ENCODE peak calls at places on chromosomes 3 and 15, in ten cellular contexts. U is PC-9, C is Peyer's patch, V is astrocyte, T is B cell, P is A549, B is stomach, R is progenitor cell of endocrine pancreas, A is kidney epithelial cell, M is neural progenitor cell. F is an unnamed sample.

GRCh38 chr3:188184160-188184559 is 30.2 kb downstream of the LPP start:
- DNase-seq in U (no peak), C (no peak), V (no peak), T (no peak), P (no peak), B (no peak), R (no peak), A (no peak), M (no peak), F (no peak)

GRCh38 chr3:186162221-186162620 is 53.3 kb upstream of the ETV5 start:
- DNase-seq in U (no peak), C (no peak), V (no peak), T (no peak), P (no peak), B (no peak), R (no peak), A (no peak), M (no peak), F (no peak)

GRCh38 chr3:108486910-108487309 is 23.5 kb downstream of the MYH15 start:
- DNase-seq in U (no peak), C (no peak), V (peak), T (no peak), P (peak), B (no peak), R (no peak), A (no peak), M (no peak), F (peak)

GRCh38 chr3:9957214-9957613 is 5.0 kb upstream of the PRRT3 start:
- DNase-seq in U (no peak), C (no peak), V (no peak), T (no peak), P (no peak), B (no peak), R (no peak), A (no peak), M (no peak), F (no peak)

GRCh38 chr15:64865998-64866520 is 24.3 kb downstream of the PLEKHO2 start:
- DNase-seq in U (no peak), C (no peak), V (peak), T (no peak), P (no peak), B (no peak), R (no peak), A (no peak), M (peak), F (no peak)

GRCh38 chr3:107236661-107237375 is 140.4 kb upstream of the CCDC54 start:
- DNase-seq in U (peak), C (no peak), V (no peak), T (no peak), P (no peak), B (no peak), R (no peak), A (no peak), M (no peak), F (no peak)

GRCh38 chr3:133574260-133574881 is 885 bp downstream of the CDV3 start:
- DNase-seq in U (peak), C (peak), V (peak), T (peak), P (peak), B (peak), R (peak), A (no peak), M (peak), F (peak)

GRCh38 chr3:9168230-9168629 is 81.2 kb downstream of the SRGAP3 start:
- DNase-seq in U (no peak), C (no peak), V (no peak), T (peak), P (no peak), B (no peak), R (no peak), A (no peak), M (peak), F (no peak)

GRCh38 chr3:142353571-142353970 is 94.3 kb downstream of the XRN1 start:
- DNase-seq in U (no peak), C (no peak), V (peak), T (no peak), P (no peak), B (no peak), R (no peak), A (no peak), M (no peak), F (no peak)

GRCh38 chr3:50509715-50510114 is 6.3 kb upstream of the CACNA2D2 start:
- DNase-seq in U (no peak), C (no peak), V (no peak), T (no peak), P (no peak), B (no peak), R (no peak), A (no peak), M (no peak), F (no peak)

GRCh38 chr3:113844622-113845222 is 6.1 kb downstream of the GRAMD1C start:
- DNase-seq in U (peak), C (no peak), V (peak), T (no peak), P (peak), B (no peak), R (no peak), A (no peak), M (peak), F (no peak)

GRCh38 chr15:41816788-41817187 is 11.1 kb upstream of the JMJD7 start:
- DNase-seq in U (no peak), C (peak), V (no peak), T (no peak), P (no peak), B (no peak), R (no peak), A (no peak), M (no peak), F (peak)

GRCh38 chr3:10744098-10744465 is 71.9 kb upstream of the SLC6A11 start:
- DNase-seq in U (peak), C (no peak), V (no peak), T (no peak), P (peak), B (no peak), R (no peak), A (no peak), M (peak), F (no peak)

GRCh38 chr3:53478921-53479664 is 15.3 kb upstream of the CACNA1D start:
- DNase-seq in U (no peak), C (peak), V (no peak), T (no peak), P (no peak), B (no peak), R (no peak), A (no peak), M (no peak), F (no peak)

GRCh38 chr15:56371495-56372147 is 6.4 kb downstream of the TEX9 start:
- DNase-seq in U (peak), C (no peak), V (no peak), T (no peak), P (no peak), B (no peak), R (no peak), A (no peak), M (no peak), F (no peak)

GRCh38 chr3:94001825-94002495 is 22.0 kb downstream of the ARL13B start:
- DNase-seq in U (no peak), C (no peak), V (no peak), T (no peak), P (no peak), B (no peak), R (no peak), A (no peak), M (no peak), F (no peak)

GRCh38 chr3:161672478-161672877 is 175.9 kb downstream of the OTOL1 start:
- DNase-seq in U (no peak), C (no peak), V (no peak), T (no peak), P (no peak), B (no peak), R (no peak), A (no peak), M (no peak), F (peak)

GRCh38 chr15:72339777-72340177 is 19.8 kb upstream of the CELF6 start:
- DNase-seq in U (peak), C (no peak), V (peak), T (no peak), P (peak), B (no peak), R (no peak), A (peak), M (no peak), F (no peak)

GRCh38 chr3:47910777-47911440 is 105.3 kb downstream of the MAP4 start:
- DNase-seq in U (peak), C (no peak), V (peak), T (no peak), P (peak), B (no peak), R (no peak), A (peak), M (no peak), F (peak)

GRCh38 chr3:127822836-127823589 is 698 bp upstream of the MGLL start:
- DNase-seq in U (no peak), C (peak), V (no peak), T (no peak), P (peak), B (peak), R (peak), A (no peak), M (peak), F (peak)

GRCh38 chr15:50791537-50791885 is 26.0 kb upstream of the SPPL2A start:
- DNase-seq in U (no peak), C (peak), V (no peak), T (no peak), P (no peak), B (no peak), R (no peak), A (no peak), M (no peak), F (no peak)

GRCh38 chr3:26712211-26713026 is 89.8 kb downstream of the LRRC3B start:
- DNase-seq in U (no peak), C (no peak), V (no peak), T (no peak), P (peak), B (no peak), R (no peak), A (no peak), M (peak), F (no peak)

GRCh38 chr3:46986055-46986730 is 6.7 kb downstream of the NBEAL2 start:
- DNase-seq in U (no peak), C (peak), V (no peak), T (no peak), P (no peak), B (no peak), R (no peak), A (no peak), M (no peak), F (no peak)

DNA sequence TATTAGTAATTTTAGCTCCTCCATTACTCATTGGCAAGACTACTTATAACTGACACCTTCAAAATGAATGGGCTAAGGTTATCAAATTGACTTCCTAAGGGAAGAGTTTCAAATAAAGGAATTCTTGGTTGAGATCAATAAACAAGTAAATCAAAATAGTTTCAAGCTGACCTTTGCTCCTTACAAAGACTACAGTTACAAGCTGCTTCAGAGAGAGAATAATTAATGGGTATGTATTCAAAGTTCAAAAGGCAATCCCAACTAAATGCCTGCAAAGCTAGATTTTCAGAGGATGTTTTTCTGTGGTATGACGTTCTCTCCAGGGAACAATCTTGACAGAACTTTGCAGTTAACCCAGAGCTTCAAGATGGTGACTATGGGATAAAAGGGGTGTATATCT is 153.7 kb downstream of the SUCLG2 start:
- DNase-seq in U (no peak), C (no peak), V (no peak), T (no peak), P (no peak), B (no peak), R (no peak), A (no peak), M (no peak), F (no peak)
- TF ChIP-seq CTCF in U (no peak), C (no peak), V (no peak), T (no peak), P (no peak), B (no peak), R (no peak), A (no peak), M (no peak), F (no peak)

GRCh38 chr3:152455989-152456388 is 187.3 kb downstream of the MBNL1 start:
- DNase-seq in U (no peak), C (no peak), V (no peak), T (no peak), P (no peak), B (no peak), R (no peak), A (no peak), M (no peak), F (no peak)
- TF ChIP-seq CTCF in U (no peak), C (no peak), V (no peak), T (no peak), P (no peak), B (no peak), R (no peak), A (no peak), M (no peak), F (no peak)

GRCh38 chr3:52227766-52228165 is 2.3 kb upstream of the TLR9 start:
- DNase-seq in U (no peak), C (no peak), V (no peak), T (no peak), P (no peak), B (no peak), R (no peak), A (no peak), M (no peak), F (no peak)

GRCh38 chr3:52225452-52226228 is at the start of gene TLR9:
- DNase-seq in U (no peak), C (peak), V (no peak), T (peak), P (no peak), B (no peak), R (no peak), A (no peak), M (no peak), F (peak)

GRCh38 chr3:52228266-52228665 is 2.8 kb upstream of the TLR9 start:
- DNase-seq in U (no peak), C (no peak), V (no peak), T (no peak), P (no peak), B (no peak), R (no peak), A (no peak), M (no peak), F (peak)

GRCh38 chr3:52226229-52226817 is 878 bp upstream of the TLR9 start:
- DNase-seq in U (no peak), C (no peak), V (no peak), T (peak), P (no peak), B (no peak), R (no peak), A (no peak), M (no peak), F (no peak)

DNA sequence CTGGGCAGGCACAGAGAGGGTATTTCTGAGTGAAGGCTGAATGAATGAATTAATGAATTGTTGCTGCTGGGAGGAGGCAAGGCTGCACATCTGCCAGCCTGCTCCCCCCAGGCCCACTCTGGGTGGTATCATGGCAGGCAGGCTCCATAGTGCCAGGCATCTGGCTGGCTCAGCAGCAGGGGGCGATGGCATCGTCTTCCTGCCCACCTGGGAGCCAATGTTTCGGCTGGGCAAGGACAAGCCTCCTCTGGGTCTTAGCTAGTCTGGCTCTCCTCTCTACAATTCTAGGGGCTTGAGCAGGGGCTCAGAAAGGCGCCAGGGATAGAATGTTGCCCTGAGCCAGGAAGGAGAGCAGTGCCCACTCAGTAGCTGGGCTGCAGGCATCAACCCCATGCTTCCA is 1.7 kb upstream of the TLR9 start:
- DNase-seq in U (no peak), C (no peak), V (no peak), T (no peak), P (no peak), B (no peak), R (no peak), A (no peak), M (no peak), F (no peak)
- TF ChIP-seq CTCF in U (no peak), C (no peak), V (no peak), T (no peak), P (no peak), B (no peak), R (no peak), A (peak), M (no peak), F (no peak)

GRCh38 chr3:71399478-71399877 is 184.1 kb downstream of the FOXP1 start:
- DNase-seq in U (no peak), C (no peak), V (no peak), T (no peak), P (no peak), B (no peak), R (no peak), A (no peak), M (no peak), F (no peak)

GRCh38 chr3:71395470-71395869 is 188.1 kb downstream of the FOXP1 start:
- DNase-seq in U (no peak), C (no peak), V (peak), T (no peak), P (no peak), B (no peak), R (no peak), A (no peak), M (no peak), F (no peak)

GRCh38 chr3:71395927-71396695 is 187.4 kb downstream of the FOXP1 start:
- DNase-seq in U (no peak), C (no peak), V (peak), T (no peak), P (no peak), B (no peak), R (no peak), A (peak), M (no peak), F (no peak)

GRCh38 chr3:71398157-71398836 is 185.2 kb downstream of the FOXP1 start:
- DNase-seq in U (no peak), C (no peak), V (peak), T (no peak), P (no peak), B (no peak), R (no peak), A (no peak), M (no peak), F (no peak)

DNA sequence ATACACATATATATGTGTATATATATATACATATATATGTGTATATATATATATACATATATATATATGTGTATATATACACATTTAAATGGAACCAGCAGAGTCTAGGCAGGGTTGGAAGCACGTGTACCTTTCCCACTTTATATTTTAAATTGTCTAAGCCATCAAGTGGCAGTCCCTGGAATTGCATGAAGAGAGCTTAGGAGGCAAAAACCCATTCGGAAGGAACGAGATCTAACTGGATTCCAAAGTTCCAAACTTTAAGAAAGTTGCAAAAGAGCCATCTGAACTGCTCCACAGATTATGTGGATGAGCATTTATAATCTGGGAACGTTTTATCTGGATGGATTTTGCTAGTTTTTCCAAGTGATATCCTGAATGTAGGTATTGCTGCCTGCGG is 186.5 kb downstream of the FOXP1 start:
- DNase-seq in U (no peak), C (no peak), V (no peak), T (no peak), P (peak), B (no peak), R (no peak), A (no peak), M (peak), F (no peak)
- TF ChIP-seq CTCF in U (peak), C (peak), V (peak), T (peak), P (peak), B (peak), R (peak), A (peak), M (peak), F (peak)

GRCh38 chr15:78790027-78790426 is 21.2 kb downstream of the ADAMTS7 start:
- DNase-seq in U (no peak), C (no peak), V (no peak), T (no peak), P (no peak), B (no peak), R (no peak), A (no peak), M (no peak), F (no peak)
- TF ChIP-seq CTCF in U (no peak), C (no peak), V (no peak), T (no peak), P (no peak), B (no peak), R (no peak), A (no peak), M (no peak), F (no peak)

GRCh38 chr15:68195336-68196112 is 9.6 kb downstream of the CALML4 start:
- DNase-seq in U (no peak), C (no peak), V (no peak), T (no peak), P (no peak), B (no peak), R (no peak), A (no peak), M (no peak), F (no peak)
- TF ChIP-seq CTCF in U (no peak), C (no peak), V (no peak), T (no peak), P (no peak), B (no peak), R (no peak), A (no peak), M (no peak), F (no peak)

F was measured in psoas muscle.